ENCODE peak calls at places on chromosomes 16 and 17, in four cellular contexts. One of them, this sample, is unnamed.

GRCh38 chr17:4743898-4744297 is 4.2 kb upstream of the CXCL16 start:
- DNase-seq in cardiac muscle cell: no peak
- DNase-seq in RWPE1: no peak
- DNase-seq in suprapubic skin: no peak
- DNase-seq in this sample: no peak

GRCh38 chr16:73771676-73772075 is 524.9 kb upstream of the PSMD7 start:
- DNase-seq in cardiac muscle cell: no peak
- DNase-seq in RWPE1: no peak
- DNase-seq in suprapubic skin: no peak
- DNase-seq in this sample: no peak

GRCh38 chr17:63702223-63702577 is 2.3 kb upstream of the LIMD2 start:
- DNase-seq in cardiac muscle cell: no peak
- DNase-seq in RWPE1: no peak
- DNase-seq in suprapubic skin: peak; percentile 64
- DNase-seq in this sample: no peak

GRCh38 chr16:66605177-66605999 is 884 bp downstream of the CMTM3 start:
- DNase-seq in cardiac muscle cell: peak; percentile 58
- DNase-seq in RWPE1: peak; percentile 30
- DNase-seq in suprapubic skin: peak; percentile 87
- DNase-seq in this sample: no peak

GRCh38 chr16:9092282-9092962 is 978 bp downstream of the HAPSTR1 start:
- DNase-seq in cardiac muscle cell: peak; percentile 57
- DNase-seq in RWPE1: peak; percentile 18
- DNase-seq in suprapubic skin: peak; percentile 83
- DNase-seq in this sample: no peak

GRCh38 chr16:81624718-81625543 is 154.2 kb upstream of the PLCG2 start:
- DNase-seq in cardiac muscle cell: no peak
- DNase-seq in RWPE1: peak; percentile 60
- DNase-seq in suprapubic skin: no peak
- DNase-seq in this sample: peak; percentile 68

GRCh38 chr16:4358831-4359561 is 7.9 kb upstream of the PAM16 start:
- DNase-seq in cardiac muscle cell: peak; percentile 79
- DNase-seq in RWPE1: peak; percentile 46
- DNase-seq in suprapubic skin: no peak
- DNase-seq in this sample: no peak

GRCh38 chr16:56267888-56268287 is 76.6 kb downstream of the GNAO1 start:
- DNase-seq in cardiac muscle cell: no peak
- DNase-seq in RWPE1: no peak
- DNase-seq in suprapubic skin: no peak
- DNase-seq in this sample: no peak

GRCh38 chr17:38702166-38702899 is 2.7 kb upstream of the MLLT6 start:
- DNase-seq in cardiac muscle cell: peak; percentile 91
- DNase-seq in RWPE1: peak; percentile 83
- DNase-seq in suprapubic skin: peak; percentile 95
- DNase-seq in this sample: no peak

GRCh38 chr17:4048218-4048617 is 84.0 kb upstream of the ATP2A3 start:
- DNase-seq in cardiac muscle cell: no peak
- DNase-seq in RWPE1: no peak
- DNase-seq in suprapubic skin: no peak
- DNase-seq in this sample: no peak

GRCh38 chr16:76278086-76278485 is 885 bp downstream of the CNTNAP4 start:
- DNase-seq in cardiac muscle cell: no peak
- DNase-seq in RWPE1: no peak
- DNase-seq in suprapubic skin: no peak
- DNase-seq in this sample: no peak

GRCh38 chr17:58960068-58960467 is 146.6 kb downstream of the TRIM37 start:
- DNase-seq in cardiac muscle cell: peak; percentile 21
- DNase-seq in RWPE1: peak; percentile 53
- DNase-seq in suprapubic skin: no peak
- DNase-seq in this sample: peak; percentile 7

GRCh38 chr17:2150871-2151270 is 96.0 kb downstream of the HIC1 start:
- DNase-seq in cardiac muscle cell: no peak
- DNase-seq in RWPE1: no peak
- DNase-seq in suprapubic skin: no peak
- DNase-seq in this sample: no peak

GRCh38 chr16:68737046-68737729 is at the start of gene CDH1:
- DNase-seq in cardiac muscle cell: peak; percentile 44
- DNase-seq in RWPE1: peak; percentile 99
- DNase-seq in suprapubic skin: peak; percentile 90
- DNase-seq in this sample: no peak

GRCh38 chr16:2296662-2297505 is 29.0 kb upstream of the RNPS1 start:
- DNase-seq in cardiac muscle cell: peak; percentile 21
- DNase-seq in RWPE1: no peak
- DNase-seq in suprapubic skin: no peak
- DNase-seq in this sample: no peak

GRCh38 chr16:57191056-57191536 is 5.0 kb downstream of the RSPRY1 start:
- DNase-seq in cardiac muscle cell: no peak
- DNase-seq in RWPE1: peak; percentile 19
- DNase-seq in suprapubic skin: no peak
- DNase-seq in this sample: no peak

GRCh38 chr17:48335858-48336500 is 94.0 kb downstream of the SKAP1 start:
- DNase-seq in cardiac muscle cell: peak; percentile 53
- DNase-seq in RWPE1: peak; percentile 21
- DNase-seq in suprapubic skin: no peak
- DNase-seq in this sample: no peak

GRCh38 chr17:83105512-83105911 is 26.1 kb downstream of the METRNL start:
- DNase-seq in cardiac muscle cell: no peak
- DNase-seq in RWPE1: no peak
- DNase-seq in suprapubic skin: no peak
- DNase-seq in this sample: no peak

GRCh38 chr16:16021988-16022682 is 72.7 kb downstream of the ABCC1 start:
- DNase-seq in cardiac muscle cell: peak; percentile 77
- DNase-seq in RWPE1: peak; percentile 98
- DNase-seq in suprapubic skin: peak; percentile 96
- DNase-seq in this sample: peak; percentile 52

GRCh38 chr17:77326636-77327035 is 185.9 kb downstream of the SEC14L1 start:
- DNase-seq in cardiac muscle cell: no peak
- DNase-seq in RWPE1: no peak
- DNase-seq in suprapubic skin: peak; percentile 50
- DNase-seq in this sample: no peak

GRCh38 chr17:77327181-77327565 is 186.4 kb downstream of the SEC14L1 start:
- DNase-seq in cardiac muscle cell: no peak
- DNase-seq in RWPE1: no peak
- DNase-seq in suprapubic skin: no peak
- DNase-seq in this sample: no peak

GRCh38 chr17:77325537-77325825 is 184.7 kb downstream of the SEC14L1 start:
- DNase-seq in cardiac muscle cell: no peak
- DNase-seq in RWPE1: no peak
- DNase-seq in suprapubic skin: no peak
- DNase-seq in this sample: no peak

GRCh38 chr17:77324227-77324626 is 183.5 kb downstream of the SEC14L1 start:
- DNase-seq in cardiac muscle cell: no peak
- DNase-seq in RWPE1: no peak
- DNase-seq in suprapubic skin: peak; percentile 56
- DNase-seq in this sample: no peak

DNA sequence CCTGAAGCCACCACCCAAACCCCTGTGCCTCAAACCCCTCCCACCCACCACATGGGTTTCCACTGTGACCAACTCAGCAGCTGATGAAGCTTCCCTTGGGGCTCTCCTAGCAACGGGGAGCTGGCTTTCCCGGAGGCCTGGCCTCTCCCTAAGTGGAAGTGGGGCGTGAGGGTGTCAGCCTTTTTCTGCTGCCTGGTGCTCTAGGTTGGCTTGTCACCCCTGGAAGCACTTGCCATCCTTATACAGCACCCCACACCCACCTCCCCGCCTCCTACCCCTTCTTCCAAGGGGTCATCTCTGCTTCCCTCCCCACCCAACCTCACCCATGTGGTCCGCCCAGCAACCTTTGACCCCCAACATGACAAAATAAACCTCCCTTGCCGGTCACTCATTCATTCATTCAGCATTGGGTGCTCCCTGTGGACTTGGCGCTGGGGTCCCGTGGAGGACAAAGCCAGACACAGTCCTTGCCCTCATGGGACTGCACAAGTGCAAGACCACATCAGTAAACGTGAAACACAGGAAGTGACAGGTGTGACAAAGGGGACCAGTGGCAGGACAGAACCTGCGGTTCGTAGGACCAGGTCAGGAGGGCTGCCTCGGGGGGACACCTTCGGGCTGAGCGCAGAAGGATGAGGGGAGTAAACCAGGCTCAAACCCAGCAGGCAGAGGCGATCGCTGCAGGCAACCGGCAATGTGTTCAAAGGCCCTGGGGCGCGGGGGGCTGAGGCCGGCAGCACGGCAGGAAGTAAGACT is 185.2 kb downstream of the SEC14L1 start:
- DNase-seq in cardiac muscle cell: no peak
- DNase-seq in RWPE1: no peak
- DNase-seq in suprapubic skin: peak; percentile 77
- DNase-seq in this sample: no peak
- H3K27ac ChIP-seq in cardiac muscle cell: no peak overlapping the region
- H3K27ac ChIP-seq in RWPE1: peak overlapping the region; percentile 100
- H3K27ac ChIP-seq in suprapubic skin: peak overlapping the region; percentile 97
- H3K27ac ChIP-seq in this sample: peak overlapping the region; percentile 95

GRCh38 chr17:17041571-17042380 is 481 bp upstream of the MPRIP start:
- DNase-seq in cardiac muscle cell: peak; percentile 99
- DNase-seq in RWPE1: peak; percentile 98
- DNase-seq in suprapubic skin: peak; percentile 99
- DNase-seq in this sample: peak; percentile 72

GRCh38 chr17:17042381-17042736 is at the start of gene MPRIP:
- DNase-seq in cardiac muscle cell: no peak
- DNase-seq in RWPE1: no peak
- DNase-seq in suprapubic skin: no peak
- DNase-seq in this sample: no peak

GRCh38 chr17:17042851-17043667 is 802 bp downstream of the MPRIP start:
- DNase-seq in cardiac muscle cell: peak; percentile 28
- DNase-seq in RWPE1: peak; percentile 44
- DNase-seq in suprapubic skin: no peak
- DNase-seq in this sample: no peak

GRCh38 chr17:17044846-17045561 is 2.7 kb downstream of the MPRIP start:
- DNase-seq in cardiac muscle cell: peak; percentile 82
- DNase-seq in RWPE1: no peak
- DNase-seq in suprapubic skin: peak; percentile 70
- DNase-seq in this sample: no peak

DNA sequence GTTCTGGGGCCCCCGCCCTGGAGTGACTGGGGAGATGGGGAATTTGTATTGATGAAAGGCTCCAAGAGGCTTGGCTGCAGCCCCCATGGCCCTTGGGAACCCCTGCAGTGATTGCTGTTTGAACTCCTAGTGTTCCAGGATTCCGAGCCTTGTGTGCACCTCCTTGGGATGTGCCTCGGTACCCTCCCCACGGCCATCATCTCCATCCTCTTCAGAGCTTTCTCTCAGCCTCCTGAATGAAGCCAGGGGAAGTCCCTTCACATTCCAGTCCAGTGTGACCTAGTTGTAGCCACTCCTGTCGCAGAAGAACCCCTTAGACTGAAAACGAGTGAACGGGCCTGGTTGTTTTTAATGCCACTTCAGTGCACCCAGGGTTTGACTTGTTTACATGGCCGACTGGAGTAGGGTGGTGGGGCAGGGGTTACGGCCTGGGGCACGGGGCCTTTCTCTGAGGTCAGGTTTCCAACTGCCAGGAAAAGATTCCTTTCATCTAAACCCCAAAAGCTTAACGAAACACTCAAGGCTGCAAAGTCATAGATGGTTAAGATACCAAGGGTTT is 1.5 kb downstream of the MPRIP start:
- DNase-seq in cardiac muscle cell: peak; percentile 47
- DNase-seq in RWPE1: peak; percentile 32
- DNase-seq in suprapubic skin: peak; percentile 4
- DNase-seq in this sample: no peak
- H3K27ac ChIP-seq in cardiac muscle cell: peak overlapping the region; percentile 50
- H3K27ac ChIP-seq in RWPE1: peak overlapping the region; percentile 90
- H3K27ac ChIP-seq in suprapubic skin: peak overlapping the region; percentile 87
- H3K27ac ChIP-seq in this sample: peak overlapping the region; percentile 94

DNA sequence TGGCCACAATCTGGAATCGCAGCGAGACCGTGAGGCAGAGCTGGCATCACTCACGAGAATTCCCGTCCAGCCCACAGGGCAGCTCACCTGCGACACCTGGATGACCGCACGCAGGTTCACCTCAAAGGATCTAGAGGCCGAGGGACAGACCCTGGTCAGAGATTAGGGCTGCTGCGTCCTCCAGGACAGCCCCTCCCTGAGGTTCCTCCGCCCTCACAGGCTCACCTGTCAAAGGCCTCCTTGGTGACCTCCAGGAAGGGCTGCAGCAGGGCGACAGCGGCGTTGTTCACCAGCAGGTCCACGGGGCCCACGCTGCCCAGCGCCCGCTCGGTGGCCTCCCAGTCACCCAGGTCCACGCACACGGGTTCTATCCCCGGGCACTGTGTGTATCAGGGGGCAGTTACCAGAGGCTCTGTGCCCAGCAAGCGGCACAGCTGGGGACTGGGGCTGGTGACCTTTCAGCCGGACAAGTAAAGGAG is 824 bp downstream of the DCXR start:
- DNase-seq in cardiac muscle cell: no peak
- DNase-seq in RWPE1: no peak
- DNase-seq in suprapubic skin: no peak
- DNase-seq in this sample: no peak
- H3K27ac ChIP-seq in cardiac muscle cell: peak overlapping the region; percentile 82
- H3K27ac ChIP-seq in RWPE1: peak overlapping the region; percentile 89
- H3K27ac ChIP-seq in suprapubic skin: peak overlapping the region; percentile 94
- H3K27ac ChIP-seq in this sample: peak overlapping the region; percentile 43

GRCh38 chr17:7587420-7587786 is 2.5 kb downstream of the SOX15 start:
- DNase-seq in cardiac muscle cell: no peak
- DNase-seq in RWPE1: peak; percentile 64
- DNase-seq in suprapubic skin: no peak
- DNase-seq in this sample: no peak

GRCh38 chr17:7589204-7589868 is 558 bp downstream of the SOX15 start:
- DNase-seq in cardiac muscle cell: peak; percentile 85
- DNase-seq in RWPE1: peak; percentile 71
- DNase-seq in suprapubic skin: peak; percentile 91
- DNase-seq in this sample: no peak

GRCh38 chr17:7588553-7589203 is 1.2 kb downstream of the SOX15 start:
- DNase-seq in cardiac muscle cell: no peak
- DNase-seq in RWPE1: peak; percentile 53
- DNase-seq in suprapubic skin: no peak
- DNase-seq in this sample: no peak

GRCh38 chr17:7586673-7587419 is 3.0 kb downstream of the SOX15 start:
- DNase-seq in cardiac muscle cell: peak; percentile 40
- DNase-seq in RWPE1: no peak
- DNase-seq in suprapubic skin: no peak
- DNase-seq in this sample: no peak

DNA sequence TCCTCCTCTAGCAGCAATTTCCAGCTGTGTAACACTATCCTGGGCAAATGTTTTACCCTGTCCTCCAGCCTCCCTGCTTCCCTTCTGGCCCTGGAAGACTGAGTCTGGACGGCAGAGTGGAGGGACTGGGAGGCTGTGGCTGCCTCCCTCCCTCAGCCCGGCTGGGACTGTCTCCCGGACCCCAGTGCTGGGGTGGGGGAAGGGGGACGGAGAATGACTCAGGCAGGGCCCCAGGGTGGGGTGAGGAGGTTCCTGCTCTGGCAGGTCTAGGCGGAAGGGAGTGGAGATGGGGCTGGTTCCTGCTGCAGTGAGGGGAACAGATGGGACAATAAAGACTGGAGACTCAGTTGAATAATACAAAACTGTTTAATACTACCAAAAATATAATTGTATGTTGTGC is 2.1 kb downstream of the SOX15 start:
- DNase-seq in cardiac muscle cell: no peak
- DNase-seq in RWPE1: peak; percentile 85
- DNase-seq in suprapubic skin: no peak
- DNase-seq in this sample: no peak
- H3K27ac ChIP-seq in cardiac muscle cell: no peak overlapping the region
- H3K27ac ChIP-seq in RWPE1: peak overlapping the region; percentile 100
- H3K27ac ChIP-seq in suprapubic skin: peak overlapping the region; percentile 79
- H3K27ac ChIP-seq in this sample: peak overlapping the region; percentile 99

This sample was measured in keratinocyte.